ENCODE peak calls at places on chromosomes 3 and 15, in five cellular contexts. One of them, this sample, is unnamed.

GRCh38 chr15:90099072-90099867 is 3.0 kb downstream of the IDH2 start:
- DNase-seq in transverse colon: peak
- DNase-seq in stomach: no peak
- DNase-seq in sigmoid colon: no peak
- DNase-seq in A549: no peak
- DNase-seq in this sample: no peak

GRCh38 chr3:128390867-128391266 is 75.8 kb downstream of the DNAJB8 start:
- DNase-seq in A549: no peak
- DNase-seq in sigmoid colon: no peak
- DNase-seq in transverse colon: no peak
- DNase-seq in stomach: no peak
- DNase-seq in this sample: no peak

GRCh38 chr15:90598053-90598577 is 68.4 kb downstream of the CRTC3 start:
- DNase-seq in A549: peak
- DNase-seq in sigmoid colon: peak
- DNase-seq in transverse colon: peak
- DNase-seq in stomach: peak
- DNase-seq in this sample: peak

GRCh38 chr3:133452603-133453313 is 52.9 kb downstream of the BFSP2 start:
- DNase-seq in stomach: no peak
- DNase-seq in A549: peak
- DNase-seq in sigmoid colon: no peak
- DNase-seq in transverse colon: no peak
- DNase-seq in this sample: no peak

GRCh38 chr3:22724439-22724838 is 478.7 kb upstream of the UBE2E2 start:
- DNase-seq in A549: no peak
- DNase-seq in sigmoid colon: no peak
- DNase-seq in transverse colon: no peak
- DNase-seq in stomach: no peak
- DNase-seq in this sample: no peak

GRCh38 chr3:188978772-188979171 is 193.0 kb upstream of the TPRG1 start:
- DNase-seq in transverse colon: no peak
- DNase-seq in stomach: no peak
- DNase-seq in A549: peak
- DNase-seq in sigmoid colon: peak
- DNase-seq in this sample: no peak

GRCh38 chr3:196335469-196335868 is 2.7 kb downstream of the TM4SF19 start:
- DNase-seq in sigmoid colon: no peak
- DNase-seq in transverse colon: no peak
- DNase-seq in A549: no peak
- DNase-seq in stomach: no peak
- DNase-seq in this sample: no peak

GRCh38 chr3:158085358-158085757 is 20.9 kb downstream of the SHOX2 start:
- DNase-seq in sigmoid colon: no peak
- DNase-seq in transverse colon: no peak
- DNase-seq in A549: no peak
- DNase-seq in stomach: no peak
- DNase-seq in this sample: no peak

GRCh38 chr3:16101295-16102186 is 72.9 kb upstream of the GALNT15 start:
- DNase-seq in stomach: no peak
- DNase-seq in A549: peak
- DNase-seq in transverse colon: peak
- DNase-seq in sigmoid colon: no peak
- DNase-seq in this sample: no peak

GRCh38 chr3:72265250-72265649 is 480.3 kb upstream of the PROK2 start:
- DNase-seq in sigmoid colon: no peak
- DNase-seq in transverse colon: no peak
- DNase-seq in A549: no peak
- DNase-seq in stomach: no peak
- DNase-seq in this sample: no peak

GRCh38 chr15:83654379-83655236 is 685 bp downstream of the ADAMTSL3 start:
- DNase-seq in transverse colon: no peak
- DNase-seq in stomach: peak
- DNase-seq in A549: no peak
- DNase-seq in sigmoid colon: peak
- DNase-seq in this sample: no peak

GRCh38 chr3:37897763-37898162 is 36.1 kb downstream of the CTDSPL start:
- DNase-seq in A549: no peak
- DNase-seq in stomach: no peak
- DNase-seq in transverse colon: no peak
- DNase-seq in sigmoid colon: no peak
- DNase-seq in this sample: no peak

GRCh38 chr15:98941595-98942255 is 65.9 kb downstream of the PGPEP1L start:
- DNase-seq in A549: peak
- DNase-seq in stomach: no peak
- DNase-seq in transverse colon: no peak
- DNase-seq in sigmoid colon: no peak
- DNase-seq in this sample: no peak

GRCh38 chr3:71237661-71238060 is 345.9 kb downstream of the FOXP1 start:
- DNase-seq in A549: no peak
- DNase-seq in stomach: no peak
- DNase-seq in transverse colon: no peak
- DNase-seq in sigmoid colon: no peak
- DNase-seq in this sample: no peak

GRCh38 chr15:58383876-58384275 is 47.9 kb upstream of the LIPC start:
- DNase-seq in stomach: no peak
- DNase-seq in transverse colon: no peak
- DNase-seq in sigmoid colon: no peak
- DNase-seq in A549: no peak
- DNase-seq in this sample: no peak

GRCh38 chr3:171620825-171621434 is 160.7 kb upstream of the TNIK start:
- DNase-seq in stomach: no peak
- DNase-seq in A549: no peak
- DNase-seq in sigmoid colon: no peak
- DNase-seq in transverse colon: no peak
- DNase-seq in this sample: no peak

GRCh38 chr15:47756872-47757271 is 39.6 kb downstream of the SEMA6D start:
- DNase-seq in transverse colon: peak
- DNase-seq in stomach: no peak
- DNase-seq in A549: no peak
- DNase-seq in sigmoid colon: no peak
- DNase-seq in this sample: no peak

GRCh38 chr3:183134844-183135243 is 27.7 kb downstream of the LAMP3 start:
- DNase-seq in A549: no peak
- DNase-seq in transverse colon: no peak
- DNase-seq in sigmoid colon: no peak
- DNase-seq in stomach: no peak
- DNase-seq in this sample: no peak

GRCh38 chr15:99409097-99409473 is 156.7 kb upstream of the MEF2A start:
- DNase-seq in transverse colon: peak
- DNase-seq in sigmoid colon: peak
- DNase-seq in stomach: peak
- DNase-seq in A549: peak
- DNase-seq in this sample: peak

GRCh38 chr3:22714758-22715157 is 488.4 kb upstream of the UBE2E2 start:
- DNase-seq in sigmoid colon: no peak
- DNase-seq in stomach: no peak
- DNase-seq in A549: no peak
- DNase-seq in transverse colon: no peak
- DNase-seq in this sample: no peak

GRCh38 chr3:13214847-13215472 is 141.7 kb upstream of the IQSEC1 start:
- DNase-seq in stomach: no peak
- DNase-seq in A549: no peak
- DNase-seq in sigmoid colon: no peak
- DNase-seq in transverse colon: no peak
- DNase-seq in this sample: no peak

GRCh38 chr3:21638488-21638887 is 112.5 kb downstream of the ZNF385D start:
- DNase-seq in transverse colon: no peak
- DNase-seq in A549: no peak
- DNase-seq in stomach: no peak
- DNase-seq in sigmoid colon: no peak
- DNase-seq in this sample: no peak

GRCh38 chr3:57006949-57007419 is 53.5 kb upstream of the SPATA12 start:
- DNase-seq in sigmoid colon: peak
- DNase-seq in transverse colon: no peak
- DNase-seq in stomach: peak
- DNase-seq in A549: no peak
- DNase-seq in this sample: no peak

GRCh38 chr15:51924146-51925068 is 47.2 kb downstream of the LEO1 start:
- DNase-seq in stomach: peak
- DNase-seq in sigmoid colon: no peak
- DNase-seq in A549: no peak
- DNase-seq in transverse colon: no peak
- DNase-seq in this sample: no peak

GRCh38 chr3:38960042-38960622 is 91.6 kb downstream of the SCN11A start:
- DNase-seq in stomach: no peak
- DNase-seq in sigmoid colon: no peak
- DNase-seq in A549: no peak
- DNase-seq in transverse colon: no peak
- DNase-seq in this sample: no peak

GRCh38 chr15:89016549-89017041 is 71.7 kb upstream of the ABHD2 start:
- DNase-seq in stomach: no peak
- DNase-seq in A549: no peak
- DNase-seq in transverse colon: no peak
- DNase-seq in sigmoid colon: no peak
- DNase-seq in this sample: no peak

GRCh38 chr3:193843447-193844301 is 250.7 kb downstream of the OPA1 start:
- DNase-seq in sigmoid colon: no peak
- DNase-seq in stomach: peak
- DNase-seq in transverse colon: peak
- DNase-seq in A549: peak
- DNase-seq in this sample: no peak

GRCh38 chr3:126827121-126827520 is 123.1 kb downstream of the CHCHD6 start:
- DNase-seq in sigmoid colon: no peak
- DNase-seq in transverse colon: no peak
- DNase-seq in A549: no peak
- DNase-seq in stomach: no peak
- DNase-seq in this sample: no peak

GRCh38 chr3:55779543-55779942 is 292.4 kb upstream of the WNT5A start:
- DNase-seq in stomach: no peak
- DNase-seq in A549: no peak
- DNase-seq in transverse colon: no peak
- DNase-seq in sigmoid colon: no peak
- DNase-seq in this sample: no peak

GRCh38 chr15:40028853-40029252 is 10.1 kb downstream of the SRP14 start:
- DNase-seq in transverse colon: no peak
- DNase-seq in stomach: no peak
- DNase-seq in sigmoid colon: no peak
- DNase-seq in A549: no peak
- DNase-seq in this sample: no peak

GRCh38 chr15:40010681-40011080 is 28.3 kb downstream of the SRP14 start:
- DNase-seq in A549: no peak
- DNase-seq in transverse colon: no peak
- DNase-seq in sigmoid colon: no peak
- DNase-seq in stomach: no peak
- DNase-seq in this sample: no peak

DNA sequence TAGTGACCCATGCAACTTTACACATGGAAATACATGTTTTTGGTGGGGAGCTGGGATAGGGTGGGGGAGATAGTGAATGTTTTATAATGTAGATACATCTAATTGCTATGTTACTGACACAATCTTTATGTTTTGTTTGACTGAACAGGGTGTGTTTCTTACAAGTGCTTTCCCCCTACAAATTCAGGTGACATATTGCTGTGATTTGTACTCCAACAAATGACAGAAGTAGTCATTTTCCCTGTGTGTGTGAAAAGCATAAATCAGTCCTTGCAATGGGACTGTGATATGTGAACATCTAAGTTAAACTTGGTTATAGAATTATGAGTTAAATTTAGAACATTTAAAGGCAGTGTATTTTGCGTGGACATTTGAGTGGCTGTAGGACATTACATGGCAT is 27.3 kb downstream of the OTOL1 start:
- DNase-seq in sigmoid colon: no peak
- DNase-seq in transverse colon: no peak
- DNase-seq in A549: no peak
- DNase-seq in stomach: no peak
- DNase-seq in this sample: no peak
- TF ChIP-seq EP300 in sigmoid colon: no peak
- TF ChIP-seq EP300 in transverse colon: no peak
- TF ChIP-seq EP300 in A549: no peak
- TF ChIP-seq EP300 in stomach: no peak
- TF ChIP-seq EP300 in this sample: no peak

GRCh38 chr15:36356978-36357582 is 222.3 kb upstream of the CDIN1 start:
- DNase-seq in sigmoid colon: no peak
- DNase-seq in stomach: no peak
- DNase-seq in transverse colon: no peak
- DNase-seq in A549: no peak
- DNase-seq in this sample: no peak
- TF ChIP-seq EP300 in sigmoid colon: no peak
- TF ChIP-seq EP300 in stomach: no peak
- TF ChIP-seq EP300 in transverse colon: no peak
- TF ChIP-seq EP300 in A549: no peak
- TF ChIP-seq EP300 in this sample: no peak

GRCh38 chr3:67907735-67908134 is 253.3 kb upstream of the SUCLG2 start:
- DNase-seq in transverse colon: no peak
- DNase-seq in stomach: no peak
- DNase-seq in A549: no peak
- DNase-seq in sigmoid colon: no peak
- DNase-seq in this sample: no peak
- TF ChIP-seq EP300 in transverse colon: no peak
- TF ChIP-seq EP300 in stomach: no peak
- TF ChIP-seq EP300 in A549: no peak
- TF ChIP-seq EP300 in sigmoid colon: no peak
- TF ChIP-seq EP300 in this sample: no peak

GRCh38 chr3:44019736-44020135 is 221.9 kb upstream of the TOPAZ1 start:
- DNase-seq in transverse colon: no peak
- DNase-seq in stomach: no peak
- DNase-seq in A549: no peak
- DNase-seq in sigmoid colon: no peak
- DNase-seq in this sample: no peak
- TF ChIP-seq EP300 in transverse colon: no peak
- TF ChIP-seq EP300 in stomach: no peak
- TF ChIP-seq EP300 in A549: no peak
- TF ChIP-seq EP300 in sigmoid colon: no peak
- TF ChIP-seq EP300 in this sample: no peak

GRCh38 chr15:27456807-27457206 is 485.8 kb downstream of the GABRG3 start:
- DNase-seq in sigmoid colon: no peak
- DNase-seq in A549: no peak
- DNase-seq in transverse colon: no peak
- DNase-seq in stomach: no peak
- DNase-seq in this sample: no peak

GRCh38 chr15:27449940-27450339 is 479.0 kb downstream of the GABRG3 start:
- DNase-seq in A549: no peak
- DNase-seq in sigmoid colon: no peak
- DNase-seq in stomach: no peak
- DNase-seq in transverse colon: no peak
- DNase-seq in this sample: no peak

GRCh38 chr15:27458370-27459084 is 487.5 kb downstream of the GABRG3 start:
- DNase-seq in sigmoid colon: no peak
- DNase-seq in transverse colon: no peak
- DNase-seq in A549: no peak
- DNase-seq in stomach: no peak
- DNase-seq in this sample: no peak

GRCh38 chr15:27457766-27458165 is 486.8 kb downstream of the GABRG3 start:
- DNase-seq in transverse colon: no peak
- DNase-seq in A549: no peak
- DNase-seq in stomach: no peak
- DNase-seq in sigmoid colon: no peak
- DNase-seq in this sample: no peak

GRCh38 chr15:27454281-27455060 is 483.5 kb downstream of the GABRG3 start:
- DNase-seq in stomach: no peak
- DNase-seq in A549: peak
- DNase-seq in sigmoid colon: no peak
- DNase-seq in transverse colon: no peak
- DNase-seq in this sample: no peak
- TF ChIP-seq EP300 in stomach: no peak
- TF ChIP-seq EP300 in A549: no peak
- TF ChIP-seq EP300 in sigmoid colon: no peak
- TF ChIP-seq EP300 in transverse colon: no peak
- TF ChIP-seq EP300 in this sample: no peak

This sample was measured in tibial nerve.